ENCODE peak calls at places on chromosomes 4 and X, in seven cellular contexts. K is GM19239; X is HS-5; F is hepatic stellate cell; B is stimulated activated CD4-positive, alpha-beta T cell treated with anti-CD3 and anti-CD28 coated beads, Interleukin-2, amount 100 ng/mL, for 24 hours; G is tibial artery; J is fibroblast of gingiva. V is an unnamed sample.

GRCh38 chr4:5212255-5213032 is 161.2 kb downstream of the STK32B start:
- DNase-seq in K (no peak), X (no peak), F (no peak), B (no peak), G (no peak), J (no peak), V (no peak)

GRCh38 chrX:69024287-69024686 is 141.0 kb downstream of the PJA1 start:
- DNase-seq in K (no peak), X (no peak), F (no peak), B (no peak), G (no peak), J (no peak), V (peak)

GRCh38 chrX:148228521-148228920 is 247.4 kb downstream of the FMR1NB start:
- DNase-seq in K (no peak), X (no peak), F (no peak), B (no peak), G (no peak), J (no peak), V (no peak)

GRCh38 chrX:134472041-134472440 is 12.1 kb downstream of the HPRT1 start:
- DNase-seq in K (no peak), X (no peak), F (no peak), B (no peak), G (no peak), J (no peak), V (no peak)

GRCh38 chr4:147731611-147732515 is at the start of gene ARHGAP10:
- DNase-seq in K (peak), X (no peak), F (peak), B (peak), G (peak), J (peak), V (peak)

GRCh38 chr4:85298037-85298436 is 176.9 kb upstream of the ARHGAP24 start:
- DNase-seq in K (no peak), X (peak), F (no peak), B (no peak), G (no peak), J (no peak), V (no peak)

GRCh38 chr4:77599378-77599777 is 6.2 kb upstream of the CXCL13 start:
- DNase-seq in K (no peak), X (no peak), F (no peak), B (no peak), G (no peak), J (peak), V (no peak)

GRCh38 chr4:138050601-138051000 is 191.5 kb downstream of the SLC7A11 start:
- DNase-seq in K (no peak), X (no peak), F (no peak), B (no peak), G (no peak), J (no peak), V (no peak)

GRCh38 chrX:63350551-63350950 is 581 bp downstream of the SPIN4 start:
- DNase-seq in K (no peak), X (peak), F (no peak), B (peak), G (no peak), J (peak), V (no peak)

GRCh38 chr4:175971393-175972179 is 94.1 kb upstream of the WDR17 start:
- DNase-seq in K (no peak), X (no peak), F (no peak), B (no peak), G (no peak), J (no peak), V (no peak)

GRCh38 chr4:123312951-123313592 is 83.5 kb upstream of the SPRY1 start:
- DNase-seq in K (no peak), X (no peak), F (no peak), B (no peak), G (no peak), J (no peak), V (no peak)

GRCh38 chr4:158535130-158535614 is 13.5 kb downstream of the RXFP1 start:
- DNase-seq in K (no peak), X (peak), F (peak), B (peak), G (no peak), J (peak), V (peak)

GRCh38 chr4:167032876-167033275 is 201.4 kb downstream of the SPOCK3 start:
- DNase-seq in K (no peak), X (peak), F (no peak), B (no peak), G (no peak), J (peak), V (no peak)

GRCh38 chr4:169410839-169411770 is 140.3 kb upstream of the SH3RF1 start:
- DNase-seq in K (peak), X (no peak), F (peak), B (peak), G (no peak), J (peak), V (peak)

GRCh38 chrX:12240491-12240890 is 102.2 kb downstream of the FRMPD4 start:
- DNase-seq in K (no peak), X (no peak), F (no peak), B (no peak), G (no peak), J (no peak), V (no peak)

GRCh38 chr4:180057891-180058643 is 2185.1 kb upstream of the TENM3 start:
- DNase-seq in K (peak), X (no peak), F (peak), B (peak), G (no peak), J (no peak), V (peak)

GRCh38 chr4:97590266-97590665 is 553.0 kb downstream of the STPG2 start:
- DNase-seq in K (no peak), X (no peak), F (no peak), B (no peak), G (no peak), J (no peak), V (peak)

GRCh38 chrX:121333942-121334341 is 286.5 kb downstream of the GLUD2 start:
- DNase-seq in K (no peak), X (no peak), F (no peak), B (no peak), G (no peak), J (no peak), V (no peak)

GRCh38 chrX:118698516-118699247 is 28.7 kb upstream of the IL13RA1 start:
- DNase-seq in K (no peak), X (peak), F (no peak), B (no peak), G (no peak), J (peak), V (no peak)

GRCh38 chrX:49773993-49774392 is 55.1 kb upstream of the PAGE4 start:
- DNase-seq in K (no peak), X (no peak), F (no peak), B (no peak), G (no peak), J (no peak), V (no peak)

GRCh38 chrX:131262200-131262599 is 26.9 kb downstream of the IGSF1 start:
- DNase-seq in K (no peak), X (no peak), F (no peak), B (no peak), G (no peak), J (no peak), V (no peak)

GRCh38 chr4:2333356-2333841 is 71.5 kb upstream of the MXD4 start:
- DNase-seq in K (no peak), X (no peak), F (no peak), B (no peak), G (peak), J (no peak), V (peak)

GRCh38 chr4:76058302-76058701 is 16.2 kb upstream of the ART3 start:
- DNase-seq in K (no peak), X (no peak), F (no peak), B (no peak), G (no peak), J (no peak), V (no peak)

GRCh38 chr4:170667814-170668213 is 578.1 kb upstream of the AADAT start:
- DNase-seq in K (no peak), X (no peak), F (no peak), B (no peak), G (no peak), J (no peak), V (no peak)

GRCh38 chr4:175234162-175234561 is 316.0 kb downstream of the ADAM29 start:
- DNase-seq in K (no peak), X (no peak), F (no peak), B (no peak), G (no peak), J (no peak), V (no peak)

GRCh38 chr4:10006236-10006603 is 15.1 kb downstream of the SLC2A9 start:
- DNase-seq in K (no peak), X (no peak), F (no peak), B (no peak), G (peak), J (peak), V (peak)

GRCh38 chr4:8735236-8736082 is 136.2 kb downstream of the HMX1 start:
- DNase-seq in K (no peak), X (no peak), F (no peak), B (no peak), G (no peak), J (no peak), V (peak)

GRCh38 chr4:140227286-140227685 is 73.3 kb upstream of the MAML3 start:
- DNase-seq in K (no peak), X (no peak), F (no peak), B (no peak), G (no peak), J (no peak), V (no peak)

GRCh38 chr4:69999420-69999819 is 3.7 kb downstream of the STATH start:
- DNase-seq in K (no peak), X (peak), F (no peak), B (no peak), G (no peak), J (no peak), V (no peak)

GRCh38 chrX:17643528-17643927 is 93.8 kb upstream of the SCML1 start:
- DNase-seq in K (no peak), X (no peak), F (no peak), B (no peak), G (no peak), J (no peak), V (no peak)

GRCh38 chrX:19625612-19626011 is 110.3 kb upstream of the MAP3K15 start:
- DNase-seq in K (no peak), X (no peak), F (no peak), B (peak), G (no peak), J (no peak), V (no peak)

GRCh38 chr4:24810016-24810415 is 14.6 kb downstream of the SOD3 start:
- DNase-seq in K (no peak), X (no peak), F (peak), B (no peak), G (no peak), J (no peak), V (peak)

GRCh38 chrX:41067721-41068120 is 17.5 kb upstream of the USP9X start:
- DNase-seq in K (no peak), X (no peak), F (no peak), B (no peak), G (no peak), J (no peak), V (no peak)

GRCh38 chr4:3661989-3662388 is 104.2 kb upstream of the ADRA2C start:
- DNase-seq in K (no peak), X (no peak), F (no peak), B (no peak), G (no peak), J (no peak), V (no peak)

GRCh38 chrX:9995855-9996339 is 28.7 kb downstream of the CLDN34 start:
- DNase-seq in K (peak), X (no peak), F (peak), B (peak), G (peak), J (peak), V (peak)

GRCh38 chrX:78573630-78574029 is 85.5 kb downstream of the RTL3 start:
- DNase-seq in K (no peak), X (no peak), F (no peak), B (no peak), G (no peak), J (no peak), V (no peak)

GRCh38 chrX:68599256-68600152 is 48.0 kb upstream of the STARD8 start:
- DNase-seq in K (no peak), X (no peak), F (peak), B (peak), G (no peak), J (no peak), V (peak)

GRCh38 chrX:154827624-154828408 is 6.6 kb downstream of the SMIM9 start:
- DNase-seq in K (no peak), X (no peak), F (no peak), B (no peak), G (no peak), J (no peak), V (no peak)